ENCODE peak calls at places on chromosomes 11 and 22, in nine cellular contexts. V is CD8-positive, alpha-beta T cell; U is Panc1; Y is left lung; K is mucosa of descending colon; X is psoas muscle; F is heart left ventricle; T is right lobe of liver; R is gastrocnemius medialis. M is an unnamed sample.

GRCh38 chr11:126304457-126305072 is 705 bp downstream of the DCPS start:
- ATAC-seq in U (peak), T (no peak), R (no peak), Y (peak), X (peak), F (no peak), V (no peak), K (no peak), M (peak)

GRCh38 chr11:119202554-119202953 is 3.6 kb upstream of the CBL start:
- ATAC-seq in X (no peak), V (no peak), K (no peak), U (no peak), R (no peak), Y (no peak), F (no peak), T (no peak), M (no peak)

GRCh38 chr22:39663751-39664150 is 93.2 kb downstream of the CACNA1I start:
- ATAC-seq in K (peak), U (peak), V (no peak), Y (no peak), F (no peak), X (no peak), R (no peak), T (peak), M (no peak)

GRCh38 chr11:10807629-10808552 is 835 bp downstream of the EIF4G2 start:
- ATAC-seq in U (peak), Y (peak), F (peak), X (peak), K (peak), V (no peak), T (peak), R (peak), M (peak)

GRCh38 chr11:64583296-64584262 is 7.4 kb upstream of the SLC22A12 start:
- ATAC-seq in Y (no peak), K (no peak), V (no peak), R (peak), X (peak), T (no peak), F (peak), U (peak), M (no peak)

GRCh38 chr11:61027141-61027840 is 55.8 kb downstream of the CD6 start:
- ATAC-seq in F (no peak), Y (no peak), K (peak), R (no peak), V (peak), X (no peak), U (no peak), T (no peak), M (no peak)

GRCh38 chr11:33900159-33900855 is 8.4 kb upstream of the LMO2 start:
- ATAC-seq in T (no peak), X (no peak), Y (no peak), U (no peak), K (no peak), F (no peak), R (no peak), V (no peak), M (no peak)

GRCh38 chr11:16125796-16126195 is 230.6 kb downstream of the SOX6 start:
- ATAC-seq in F (no peak), Y (no peak), R (no peak), V (no peak), T (no peak), U (no peak), K (no peak), X (no peak), M (no peak)

GRCh38 chr11:96309001-96309642 is 33.9 kb downstream of the MAML2 start:
- ATAC-seq in F (no peak), U (no peak), X (no peak), T (no peak), K (no peak), R (no peak), Y (no peak), V (no peak), M (no peak)

GRCh38 chr11:2401436-2401984 is 960 bp downstream of the TSSC4 start:
- ATAC-seq in F (no peak), Y (no peak), K (no peak), X (no peak), T (no peak), U (no peak), R (no peak), V (no peak), M (no peak)

GRCh38 chr11:92869716-92870115 is 99.7 kb upstream of the MTNR1B start:
- ATAC-seq in U (no peak), K (no peak), Y (no peak), F (no peak), R (no peak), T (no peak), V (no peak), X (no peak), M (no peak)

GRCh38 chr11:14350215-14350614 is 8.8 kb downstream of the RRAS2 start:
- ATAC-seq in U (no peak), V (peak), R (no peak), T (no peak), X (no peak), K (no peak), F (no peak), Y (no peak), M (no peak)

GRCh38 chr11:67010296-67010905 is 12.5 kb upstream of the SYT12 start:
- ATAC-seq in V (no peak), Y (no peak), T (peak), U (no peak), K (no peak), F (no peak), R (no peak), X (no peak), M (no peak)

GRCh38 chr11:7574491-7575129 is 60.8 kb downstream of the PPFIBP2 start:
- ATAC-seq in Y (no peak), K (no peak), U (no peak), V (no peak), R (no peak), F (no peak), T (no peak), X (no peak), M (no peak)
- H3K4me3 ChIP-seq in Y (no peak), K (no peak), U (no peak), V (no peak), R (no peak), F (no peak), T (peak), X (no peak), M (no peak)

GRCh38 chr22:30596886-30597285 is 5.2 kb upstream of the PES1 start:
- ATAC-seq in K (no peak), U (no peak), V (no peak), F (no peak), R (no peak), X (no peak), T (no peak), Y (no peak), M (no peak)
- H3K4me3 ChIP-seq in K (no peak), U (no peak), V (no peak), F (no peak), R (no peak), X (no peak), T (no peak), Y (no peak), M (no peak)

DNA sequence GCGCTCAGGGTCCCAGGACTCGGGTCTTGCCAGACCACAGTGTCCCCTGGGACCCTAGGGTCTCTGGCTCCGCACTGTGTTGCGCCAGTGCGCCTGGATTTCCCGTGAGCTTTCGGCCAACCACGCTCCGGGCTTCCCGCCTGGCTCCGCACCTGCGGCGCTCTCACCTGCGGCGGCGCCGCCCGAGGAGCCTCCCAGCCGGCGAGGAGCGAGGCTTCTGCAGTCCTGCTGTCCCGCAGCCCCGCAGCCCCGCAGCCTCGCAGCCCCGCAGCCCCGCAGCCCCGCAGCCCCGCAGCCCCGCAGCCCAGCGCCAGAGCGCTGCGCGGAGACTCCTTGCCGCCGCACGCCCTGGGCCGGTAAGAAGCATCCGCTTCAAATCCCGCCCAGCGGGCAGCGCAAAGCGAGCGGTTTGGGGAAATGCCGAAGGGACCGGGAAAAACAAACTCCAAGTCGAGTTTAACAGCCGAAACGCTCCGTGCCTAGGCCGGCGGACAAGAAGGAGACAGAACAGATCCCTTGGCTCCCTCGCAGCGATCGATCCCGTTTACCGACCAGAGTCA is 936 bp downstream of the ALX4 start:
- ATAC-seq in K (no peak), U (no peak), X (no peak), Y (no peak), T (no peak), V (no peak), F (no peak), R (no peak), M (no peak)
- H3K4me3 ChIP-seq in K (no peak), U (no peak), X (peak), Y (no peak), T (no peak), V (no peak), F (peak), R (peak), M (peak)

GRCh38 chr22:42343136-42343484 is 72.7 kb upstream of the TCF20 start:
- ATAC-seq in R (no peak), X (peak), K (peak), Y (no peak), V (no peak), T (no peak), F (no peak), U (peak), M (no peak)

GRCh38 chr22:42341779-42342178 is 71.3 kb upstream of the TCF20 start:
- ATAC-seq in U (no peak), V (no peak), Y (no peak), T (no peak), K (no peak), R (no peak), X (no peak), F (no peak), M (no peak)

GRCh38 chr22:42344391-42344861 is 74.0 kb upstream of the TCF20 start:
- ATAC-seq in K (no peak), R (no peak), V (no peak), X (peak), U (peak), F (peak), T (no peak), Y (peak), M (peak)

GRCh38 chr22:42342426-42343135 is 72.1 kb upstream of the TCF20 start:
- ATAC-seq in F (no peak), K (no peak), U (no peak), Y (no peak), R (no peak), X (no peak), T (no peak), V (no peak), M (no peak)

DNA sequence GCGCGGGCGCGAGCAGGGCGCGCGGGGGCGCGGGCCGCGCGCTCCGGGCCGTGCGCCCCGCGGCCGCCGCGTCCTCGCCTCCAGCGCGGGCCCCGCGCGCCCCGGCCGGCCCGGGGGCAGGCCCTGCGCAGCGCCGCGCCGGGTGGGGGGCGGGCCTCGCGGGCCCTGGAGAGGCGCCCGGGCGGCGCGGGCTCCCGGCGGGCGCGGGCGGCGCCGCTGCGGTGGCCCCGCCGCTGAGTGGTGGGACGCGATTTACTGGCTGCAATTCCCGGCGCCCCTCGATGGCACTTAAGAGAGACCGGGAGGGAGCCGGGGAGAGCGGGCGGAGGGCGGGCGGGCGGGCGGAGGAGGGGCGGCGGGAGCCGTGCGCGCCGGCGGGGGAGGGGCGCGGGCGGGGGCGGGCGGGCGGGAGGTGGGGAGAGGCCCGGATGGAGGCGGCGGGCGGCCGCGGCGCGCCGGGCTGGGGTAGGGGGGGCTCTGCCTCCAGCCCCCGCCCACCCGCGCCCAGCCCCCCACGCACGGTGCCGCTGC is 73.2 kb upstream of the TCF20 start:
- ATAC-seq in R (no peak), V (peak), U (peak), Y (peak), X (peak), F (no peak), T (no peak), K (peak), M (peak)
- H3K4me3 ChIP-seq in R (peak), V (no peak), U (no peak), Y (peak), X (peak), F (no peak), T (no peak), K (no peak), M (peak)

GRCh38 chr11:8288824-8289223 is 25.1 kb upstream of the LMO1 start:
- ATAC-seq in T (no peak), V (no peak), K (no peak), R (no peak), Y (no peak), U (no peak), X (no peak), F (no peak), M (no peak)

GRCh38 chr11:8289426-8290047 is 25.9 kb upstream of the LMO1 start:
- ATAC-seq in X (no peak), U (no peak), V (no peak), F (peak), K (no peak), R (no peak), Y (no peak), T (no peak), M (no peak)

GRCh38 chr11:8291421-8292350 is 28.0 kb upstream of the LMO1 start:
- ATAC-seq in Y (no peak), V (no peak), F (no peak), U (no peak), R (no peak), K (no peak), T (no peak), X (no peak), M (no peak)

GRCh38 chr11:8288166-8288772 is 24.6 kb upstream of the LMO1 start:
- ATAC-seq in R (no peak), F (no peak), U (no peak), V (no peak), K (no peak), T (no peak), Y (no peak), X (no peak), M (no peak)

DNA sequence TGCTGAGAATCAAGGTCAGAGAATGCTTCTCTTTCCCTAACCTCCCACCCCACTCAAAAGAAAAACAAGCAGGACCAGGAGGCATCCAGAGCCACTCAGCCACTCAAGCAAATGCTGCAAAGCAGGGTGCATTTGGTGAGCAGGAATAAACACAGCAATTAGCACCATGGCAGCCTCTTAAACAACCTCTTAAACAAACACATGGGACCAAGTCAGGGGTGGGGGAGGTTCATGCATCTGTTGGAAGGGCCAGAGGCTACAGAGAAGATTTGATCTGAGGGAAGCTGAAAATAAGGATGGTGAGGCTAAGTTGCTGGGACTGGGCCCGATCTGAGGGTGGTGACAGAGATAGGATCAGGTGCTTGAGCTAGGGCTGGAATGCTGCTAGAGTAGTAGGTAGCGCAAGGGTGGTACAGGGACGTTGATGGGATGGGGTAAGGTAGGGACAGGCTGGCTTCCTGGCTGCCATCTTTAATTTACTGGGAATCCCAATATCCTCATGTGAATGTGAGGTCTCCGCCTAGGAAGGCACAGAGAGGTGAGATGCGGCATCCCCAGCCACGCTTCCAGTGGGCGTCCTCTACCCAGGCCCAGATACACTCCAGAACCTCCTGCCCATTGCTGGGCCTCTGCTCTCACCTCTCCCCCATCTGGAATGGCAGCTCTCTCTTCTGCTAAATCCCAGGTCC is 26.6 kb upstream of the LMO1 start:
- ATAC-seq in U (no peak), Y (no peak), X (no peak), K (no peak), R (no peak), T (no peak), V (no peak), F (no peak), M (no peak)
- H3K4me3 ChIP-seq in U (no peak), Y (no peak), X (no peak), K (no peak), R (no peak), T (no peak), V (no peak), F (no peak), M (no peak)

GRCh38 chr22:37482244-37482643 is 3.9 kb downstream of the MFNG start:
- ATAC-seq in U (no peak), X (no peak), F (no peak), R (no peak), V (no peak), K (no peak), Y (no peak), T (no peak), M (no peak)
- H3K4me3 ChIP-seq in U (no peak), X (no peak), F (no peak), R (no peak), V (no peak), K (no peak), Y (no peak), T (no peak), M (no peak)

GRCh38 chr22:31944700-31945477 is 554 bp downstream of the YWHAH start:
- ATAC-seq in X (peak), T (peak), V (peak), U (peak), F (peak), Y (peak), K (peak), R (peak), M (peak)

GRCh38 chr22:31947296-31947695 is 3.0 kb downstream of the YWHAH start:
- ATAC-seq in K (no peak), U (no peak), T (no peak), F (no peak), R (no peak), X (no peak), V (peak), Y (no peak), M (no peak)

GRCh38 chr22:31945478-31945815 is 1.1 kb downstream of the YWHAH start:
- ATAC-seq in R (no peak), Y (no peak), K (peak), F (no peak), T (no peak), U (no peak), V (peak), X (no peak), M (no peak)

GRCh38 chr22:31948002-31948401 is 3.7 kb downstream of the YWHAH start:
- ATAC-seq in T (no peak), K (no peak), V (no peak), F (no peak), U (no peak), X (no peak), Y (no peak), R (no peak), M (no peak)

GRCh38 chr22:31945971-31946680 is 1.8 kb downstream of the YWHAH start:
- ATAC-seq in Y (peak), K (no peak), T (no peak), X (no peak), V (no peak), F (no peak), U (no peak), R (no peak), M (no peak)
- H3K4me3 ChIP-seq in Y (peak), K (no peak), T (peak), X (peak), V (no peak), F (peak), U (peak), R (peak), M (peak)

GRCh38 chr11:122159173-122159701 is 43.2 kb upstream of the BLID start:
- ATAC-seq in U (peak), F (peak), X (peak), R (no peak), Y (peak), K (no peak), V (no peak), T (no peak), M (no peak)
- H3K4me3 ChIP-seq in U (peak), F (no peak), X (peak), R (peak), Y (no peak), K (no peak), V (no peak), T (no peak), M (peak)